ENCODE peak calls at places on chromosomes 5 and 9, in four cellular contexts. Z, X, T and W are unnamed samples.
A peak's percentile ranks its signal among the peaks of the same experiment; 100 is the strongest.

GRCh38 chr9:27548055-27548741 is 18.6 kb upstream of the MOB3B start:
- DNase-seq in Z (peak; percentile 51), X (no peak), T (no peak), W (no peak)

GRCh38 chr5:98789029-98789428 is 15.6 kb downstream of the RGMB start:
- DNase-seq in Z (no peak), X (no peak), T (no peak), W (no peak)

GRCh38 chr9:81595887-81596558 is 93.3 kb downstream of the TLE1 start:
- DNase-seq in Z (no peak), X (no peak), T (no peak), W (no peak)

GRCh38 chr9:125536184-125537152 is 170.5 kb downstream of the MAPKAP1 start:
- DNase-seq in Z (no peak), X (no peak), T (no peak), W (no peak)

GRCh38 chr9:124297553-124297905 is 39.8 kb downstream of the NEK6 start:
- DNase-seq in Z (peak; percentile 96), X (peak; percentile 73), T (peak; percentile 80), W (peak; percentile 90)

GRCh38 chr5:120207139-120207538 is 257.0 kb upstream of the PRR16 start:
- DNase-seq in Z (peak; percentile 25), X (no peak), T (no peak), W (no peak)

GRCh38 chr9:86664603-86665002 is 282.7 kb downstream of the GAS1 start:
- DNase-seq in Z (no peak), X (no peak), T (no peak), W (no peak)

GRCh38 chr9:15722888-15723287 is 170.0 kb downstream of the CCDC171 start:
- DNase-seq in Z (peak; percentile 31), X (no peak), T (no peak), W (no peak)

GRCh38 chr5:179610109-179610902 is 13.2 kb downstream of the HNRNPH1 start:
- DNase-seq in Z (no peak), X (no peak), T (no peak), W (peak; percentile 54)

GRCh38 chr5:171783051-171783450 is 2.6 kb upstream of the SMIM23 start:
- DNase-seq in Z (peak; percentile 53), X (no peak), T (no peak), W (no peak)

GRCh38 chr9:71984388-71985069 is 73.1 kb downstream of the C9orf85 start:
- DNase-seq in Z (peak; percentile 77), X (no peak), T (no peak), W (no peak)

GRCh38 chr9:82621446-82621845 is 441.5 kb downstream of the RASEF start:
- DNase-seq in Z (peak; percentile 58), X (no peak), T (no peak), W (no peak)

GRCh38 chr5:17000296-17000939 is 64.3 kb upstream of the MYO10 start:
- DNase-seq in Z (peak; percentile 98), X (no peak), T (no peak), W (no peak)

GRCh38 chr5:74630387-74631087 is 10.0 kb downstream of the ENC1 start:
- DNase-seq in Z (peak; percentile 95), X (no peak), T (no peak), W (no peak)

GRCh38 chr5:78076351-78076750 is 218.1 kb downstream of the AP3B1 start:
- DNase-seq in Z (no peak), X (no peak), T (no peak), W (no peak)

GRCh38 chr5:151924564-151925395 is at the start of gene GLRA1:
- DNase-seq in Z (peak; percentile 31), X (no peak), T (peak; percentile 59), W (peak; percentile 81)

GRCh38 chr5:166710275-166710674 is 1581.2 kb upstream of the WWC1 start:
- DNase-seq in Z (no peak), X (no peak), T (no peak), W (no peak)

GRCh38 chr9:36151306-36152210 is 15.0 kb downstream of the GLIPR2 start:
- DNase-seq in Z (peak; percentile 64), X (no peak), T (peak; percentile 87), W (peak; percentile 83)

GRCh38 chr9:16333697-16334096 is 536.8 kb downstream of the BNC2 start:
- DNase-seq in Z (no peak), X (no peak), T (no peak), W (no peak)

GRCh38 chr9:128442150-128442549 is 13.7 kb upstream of the ODF2 start:
- DNase-seq in Z (no peak), X (no peak), T (no peak), W (no peak)

GRCh38 chr5:166102947-166103346 is 2188.5 kb upstream of the WWC1 start:
- DNase-seq in Z (no peak), X (no peak), T (no peak), W (peak; percentile 33)

GRCh38 chr5:143086851-143087637 is 316.4 kb downstream of the NR3C1 start:
- DNase-seq in Z (peak; percentile 44), X (no peak), T (no peak), W (no peak)

GRCh38 chr5:115842089-115842881 is 550 bp downstream of the AP3S1 start:
- DNase-seq in Z (no peak), X (no peak), T (no peak), W (peak; percentile 93)

GRCh38 chr5:140084466-140084865 is 29.4 kb upstream of the PURA start:
- DNase-seq in Z (no peak), X (no peak), T (peak; percentile 45), W (no peak)

GRCh38 chr9:103700558-103700957 is 393.6 kb upstream of the SMC2 start:
- DNase-seq in Z (no peak), X (no peak), T (no peak), W (no peak)

GRCh38 chr5:56075361-56075760 is 80.6 kb upstream of the IL6ST start:
- DNase-seq in Z (peak; percentile 52), X (no peak), T (no peak), W (no peak)

GRCh38 chr5:87169300-87169991 is 98.2 kb upstream of the RASA1 start:
- DNase-seq in Z (peak; percentile 41), X (no peak), T (no peak), W (no peak)

GRCh38 chr9:101848485-101848919 is 110.1 kb upstream of the GRIN3A start:
- DNase-seq in Z (no peak), X (no peak), T (no peak), W (no peak)

GRCh38 chr9:14400658-14400995 is 86.7 kb upstream of the NFIB start:
- DNase-seq in Z (peak; percentile 58), X (peak; percentile 41), T (no peak), W (no peak)

GRCh38 chr9:99919930-99920329 is 13.5 kb downstream of the STX17 start:
- DNase-seq in Z (no peak), X (no peak), T (no peak), W (no peak)

GRCh38 chr5:113161806-113162205 is 185.2 kb downstream of the DCP2 start:
- DNase-seq in Z (no peak), X (no peak), T (no peak), W (no peak)

GRCh38 chr9:16624356-16624755 is 246.1 kb downstream of the BNC2 start:
- DNase-seq in Z (no peak), X (no peak), T (no peak), W (no peak)

GRCh38 chr9:81974764-81975163 is 13.8 kb upstream of the SPATA31D1 start:
- DNase-seq in Z (no peak), X (no peak), T (no peak), W (no peak)

GRCh38 chr5:171366645-171367044 is 21.0 kb upstream of the NPM1 start:
- DNase-seq in Z (no peak), X (no peak), T (no peak), W (peak; percentile 37)

GRCh38 chr5:93717162-93717561 is 24.2 kb downstream of the POU5F2 start:
- DNase-seq in Z (peak; percentile 28), X (peak; percentile 49), T (peak; percentile 50), W (no peak)

GRCh38 chr5:20985754-20986153 is 997.8 kb upstream of the CDH18 start:
- DNase-seq in Z (no peak), X (no peak), T (no peak), W (no peak)
- H3K9me3 ChIP-seq in Z (peaks cover 20% of the 10 kb centered on the region), X (no peaks in the 10 kb centered on the region), T (no peaks in the 10 kb centered on the region), W (no peaks in the 10 kb centered on the region)

GRCh38 chr5:134410822-134411221 is 859 bp downstream of the CDKN2AIPNL start:
- DNase-seq in Z (no peak), X (no peak), T (no peak), W (no peak)

GRCh38 chr5:134411228-134411545 is 494 bp downstream of the CDKN2AIPNL start:
- DNase-seq in Z (no peak), X (no peak), T (no peak), W (no peak)

GRCh38 chr5:134411546-134412266 is at the start of gene CDKN2AIPNL:
- DNase-seq in Z (peak; percentile 80), X (peak; percentile 95), T (peak; percentile 94), W (peak; percentile 97)

GRCh38 chr5:134409321-134409720 is 2.4 kb downstream of the CDKN2AIPNL start:
- DNase-seq in Z (no peak), X (no peak), T (no peak), W (no peak)

DNA sequence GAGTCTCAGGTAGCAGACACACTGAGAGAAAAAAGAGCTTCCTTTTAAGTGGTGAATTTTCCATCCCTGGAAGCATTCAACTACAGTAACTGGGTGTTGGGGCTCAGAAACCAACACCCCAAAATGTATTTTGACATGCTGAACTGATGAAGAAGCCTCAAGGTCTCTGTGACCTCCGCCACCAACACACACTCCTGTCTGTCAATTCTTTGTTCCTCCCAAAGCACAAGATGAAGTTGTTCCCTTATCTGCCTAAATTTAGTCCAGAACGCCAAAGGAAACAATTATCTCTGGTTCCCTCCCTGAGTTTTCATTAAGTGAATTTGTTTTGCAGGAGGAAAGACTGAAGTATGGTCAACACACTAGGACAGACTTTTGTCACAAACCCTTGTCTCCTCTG is 1.4 kb upstream of the CDKN2AIPNL start:
- DNase-seq in Z (no peak), X (no peak), T (no peak), W (no peak)
- H3K27ac ChIP-seq in Z (no peak overlapping the region), X (peak overlapping the region; percentile 85), T (no peak overlapping the region), W (no peak overlapping the region)

GRCh38 chr5:39337516-39337915 is 26.8 kb downstream of the C9 start:
- DNase-seq in Z (no peak), X (no peak), T (no peak), W (no peak)
- H3K9me3 ChIP-seq in Z (no peaks in the 10 kb centered on the region), X (no peaks in the 10 kb centered on the region), T (no peaks in the 10 kb centered on the region), W (no peaks in the 10 kb centered on the region)

GRCh38 chr5:132263548-132264261 is 6.2 kb downstream of the PDLIM4 start:
- DNase-seq in Z (peak; percentile 94), X (peak; percentile 34), T (no peak), W (peak; percentile 88)
- H3K27ac ChIP-seq in Z (peak overlapping the region; percentile 76), X (no peak overlapping the region), T (peak overlapping the region; percentile 6), W (peak overlapping the region; percentile 9)

DNA sequence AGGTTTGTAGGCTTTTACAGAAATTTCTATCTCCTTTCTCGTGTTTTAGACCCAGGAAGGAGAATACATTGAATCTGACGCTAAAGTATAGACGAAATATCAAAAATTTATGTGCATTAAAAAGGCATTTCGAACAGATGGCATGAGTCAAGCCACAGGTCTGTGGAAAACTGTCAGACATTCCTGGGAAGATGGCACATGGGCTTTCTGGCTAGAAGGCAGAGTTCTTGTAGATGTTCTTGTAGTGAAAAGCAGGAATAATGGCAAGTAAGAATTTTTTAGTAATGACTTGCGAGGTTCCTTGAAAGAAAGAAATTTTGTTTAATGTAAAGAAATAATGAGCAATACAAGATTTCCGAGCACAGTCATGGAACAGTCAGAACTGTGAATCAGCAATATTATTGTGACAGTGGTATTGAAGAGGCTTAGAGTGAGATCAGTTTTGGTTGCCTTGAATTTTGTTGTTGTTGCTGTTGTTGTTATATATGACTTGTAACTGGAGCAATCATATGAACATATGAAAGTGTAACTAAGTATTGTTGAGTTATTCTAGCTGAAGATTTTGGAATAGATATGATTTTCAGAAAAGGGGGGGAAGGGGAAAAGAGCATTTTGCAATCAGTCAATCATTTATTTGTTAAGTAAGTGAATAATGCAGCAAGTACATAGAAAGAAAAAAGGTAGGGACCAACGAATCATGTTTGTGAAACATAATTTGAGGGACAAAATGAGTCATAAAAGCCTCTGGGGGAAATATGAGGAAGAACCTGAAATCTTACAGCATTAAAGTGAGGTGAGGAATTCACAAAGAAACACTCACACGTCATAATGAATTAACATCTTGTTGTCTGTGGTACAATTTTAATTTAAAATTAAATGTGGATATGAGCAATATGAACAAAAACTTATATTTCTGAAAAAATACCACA is 339.0 kb upstream of the CTNND2 start:
- DNase-seq in Z (no peak), X (no peak), T (no peak), W (no peak)
- H3K9me3 ChIP-seq in Z (peaks cover 9% of the 10 kb centered on the region), X (no peaks in the 10 kb centered on the region), T (no peaks in the 10 kb centered on the region), W (no peaks in the 10 kb centered on the region)